ENCODE peak calls at places on chromosomes 5 and 9, in five cellular contexts. H is C1 segment of cervical spinal cord; X is activated CD8-positive, alpha-beta memory T cell treated with anti-CD3 and anti-CD28 coated beads, Interleukin-2, amount 50 U/mL, for 48 hours; K is activated T-helper 1 cell treated with Interleukin-2 at 50 U/mL for 16 hours; L is stimulated activated CD8-positive, alpha-beta memory T cell treated with anti-CD3 and anti-CD28 coated beads, Interleukin-15, amount 100 ng/mL, for 4 hours. I is an unnamed sample.

GRCh38 chr5:40446910-40447309 is 232.8 kb upstream of the PTGER4 start:
- DNase-seq in L (no peak), X (no peak), K (no peak), H (no peak), I (no peak)

GRCh38 chr9:91148306-91148705 is 213.4 kb downstream of the AUH start:
- DNase-seq in K (no peak), X (no peak), L (no peak), H (no peak), I (no peak)

GRCh38 chr9:94945191-94946144 is 219.0 kb downstream of the AOPEP start:
- DNase-seq in H (no peak), X (no peak), K (no peak), L (no peak), I (no peak)

GRCh38 chr5:78908173-78908901 is 76.8 kb downstream of the ARSB start:
- DNase-seq in H (peak), K (no peak), L (no peak), X (no peak), I (no peak)

GRCh38 chr9:37430841-37431597 is 8.5 kb downstream of the GRHPR start:
- DNase-seq in X (no peak), K (no peak), L (no peak), H (peak), I (no peak)

GRCh38 chr5:154971501-154971900 is 30.6 kb downstream of the MRPL22 start:
- DNase-seq in K (no peak), L (no peak), H (no peak), X (no peak), I (no peak)

GRCh38 chr5:109399092-109399759 is 10.5 kb downstream of the PJA2 start:
- DNase-seq in X (no peak), L (no peak), H (no peak), K (no peak), I (no peak)

GRCh38 chr9:130930132-130930803 is 8.8 kb downstream of the FIBCD1 start:
- DNase-seq in X (no peak), L (no peak), K (no peak), H (no peak), I (no peak)

GRCh38 chr9:35649431-35650340 is 1.0 kb downstream of the SIT1 start:
- DNase-seq in L (no peak), H (no peak), K (no peak), X (peak), I (peak)

GRCh38 chr5:77641397-77641943 is 3.0 kb upstream of the OTP start:
- DNase-seq in K (no peak), H (no peak), X (no peak), L (no peak), I (no peak)

GRCh38 chr5:176364765-176365662 is at the start of gene ARL10:
- DNase-seq in H (peak), X (peak), K (peak), L (peak), I (peak)

GRCh38 chr5:62208218-62208852 is 97.7 kb upstream of the KIF2A start:
- DNase-seq in H (no peak), L (no peak), X (no peak), K (no peak), I (no peak)

GRCh38 chr5:36459191-36460135 is 146.9 kb upstream of the SLC1A3 start:
- DNase-seq in K (no peak), H (no peak), L (no peak), X (no peak), I (no peak)

GRCh38 chr5:66247176-66247960 is 103.3 kb downstream of the SREK1 start:
- DNase-seq in L (no peak), H (no peak), X (no peak), K (no peak), I (no peak)

GRCh38 chr9:21565137-21565536 is 83.0 kb upstream of the IFNE start:
- DNase-seq in X (no peak), K (no peak), H (no peak), L (no peak), I (no peak)

GRCh38 chr5:123875444-123876264 is 363.7 kb downstream of the CSNK1G3 start:
- DNase-seq in K (no peak), L (no peak), H (peak), X (no peak), I (no peak)

GRCh38 chr9:20112367-20112766 is 323.5 kb upstream of the SLC24A2 start:
- DNase-seq in L (no peak), H (no peak), K (no peak), X (no peak), I (no peak)

GRCh38 chr9:87280421-87280820 is 217.2 kb upstream of the DAPK1 start:
- DNase-seq in L (no peak), X (no peak), K (no peak), H (no peak), I (no peak)

GRCh38 chr9:94700445-94700844 is 26.1 kb upstream of the AOPEP start:
- DNase-seq in X (no peak), L (no peak), K (no peak), H (no peak), I (no peak)

GRCh38 chr5:64526709-64527439 is 21.1 kb downstream of the RGS7BP start:
- DNase-seq in X (no peak), H (no peak), L (no peak), K (no peak), I (no peak)

GRCh38 chr9:88535932-88536324 is 950 bp downstream of the NXNL2 start:
- DNase-seq in L (no peak), X (no peak), H (no peak), K (no peak), I (no peak)

GRCh38 chr5:50963647-50964584 is 297.5 kb downstream of the PARP8 start:
- DNase-seq in H (no peak), L (no peak), K (no peak), X (peak), I (no peak)

GRCh38 chr9:138059196-138059595 is 181.6 kb downstream of the CACNA1B start:
- DNase-seq in X (no peak), L (no peak), K (no peak), H (no peak), I (no peak)

GRCh38 chr9:135743546-135744332 is 41.8 kb downstream of the KCNT1 start:
- DNase-seq in K (no peak), H (no peak), L (no peak), X (no peak), I (no peak)

I was measured in activated effector memory CD4-positive, alpha-beta T cell treated with Interleukin-2 at 50 U/mL for 16 hours.